ENCODE peak calls at places on chromosomes 11 and 22, in five cellular contexts. E is neural progenitor cell, G is heart left ventricle, R is stomach, H is tibial artery. D is an unnamed sample.

GRCh38 chr11:75733346-75734107 is 15.9 kb downstream of the MOGAT2 start:
- DNase-seq in R (peak), H (no peak), G (no peak), E (peak), D (no peak)

GRCh38 chr11:29310016-29310415 is 706.8 kb downstream of the KCNA4 start:
- DNase-seq in H (no peak), E (no peak), G (no peak), R (no peak), D (no peak)

GRCh38 chr11:84300112-84300511 is 1013.9 kb upstream of the CCDC90B start:
- DNase-seq in H (no peak), R (no peak), G (no peak), E (no peak), D (no peak)

GRCh38 chr11:130155106-130155505 is 4.5 kb upstream of the ST14 start:
- DNase-seq in H (no peak), E (no peak), G (no peak), R (no peak), D (no peak)

GRCh38 chr22:22422629-22423112 is 85.9 kb downstream of the ZNF280B start:
- DNase-seq in R (peak), E (peak), G (no peak), H (no peak), D (peak)

GRCh38 chr11:65078151-65078550 is 5.7 kb downstream of the CDCA5 start:
- DNase-seq in G (no peak), R (peak), H (no peak), E (peak), D (no peak)

GRCh38 chr11:135074397-135074998 is 662.5 kb upstream of the B3GAT1 start:
- DNase-seq in R (no peak), H (no peak), G (no peak), E (peak), D (no peak)

GRCh38 chr11:116615211-116615865 is 157.4 kb downstream of the BUD13 start:
- DNase-seq in E (no peak), H (no peak), G (no peak), R (no peak), D (no peak)

GRCh38 chr11:3087821-3088800 is 30.9 kb upstream of the CARS1 start:
- DNase-seq in R (no peak), H (no peak), G (no peak), E (no peak), D (no peak)

GRCh38 chr11:20005747-20006146 is 154.5 kb downstream of the DBX1 start:
- DNase-seq in E (no peak), R (no peak), G (no peak), H (no peak), D (no peak)

GRCh38 chr11:36023922-36024321 is 80.1 kb downstream of the LDLRAD3 start:
- DNase-seq in R (no peak), E (no peak), H (no peak), G (no peak), D (no peak)

GRCh38 chr22:35589071-35589735 is 27.9 kb downstream of the MB start:
- DNase-seq in R (no peak), H (no peak), E (no peak), G (peak), D (peak)

GRCh38 chr11:103947566-103947919 is 88.9 kb upstream of the DDI1 start:
- DNase-seq in E (no peak), H (no peak), G (no peak), R (no peak), D (no peak)

GRCh38 chr22:47967841-47968240 is 1205.4 kb downstream of the TBC1D22A start:
- DNase-seq in R (no peak), G (no peak), H (no peak), E (no peak), D (no peak)

GRCh38 chr11:46382644-46383403 is 1.4 kb downstream of the MDK start:
- DNase-seq in G (no peak), R (no peak), E (peak), H (no peak), D (peak)

GRCh38 chr22:35431483-35432205 is 31.7 kb downstream of the MCM5 start:
- DNase-seq in E (no peak), G (no peak), R (no peak), H (no peak), D (no peak)

GRCh38 chr22:16960220-16960883 is 47.7 kb downstream of the GAB4 start:
- DNase-seq in H (no peak), E (no peak), G (no peak), R (no peak), D (no peak)

GRCh38 chr22:32533265-32534068 is 58.9 kb downstream of the FBXO7 start:
- DNase-seq in R (no peak), H (no peak), E (no peak), G (no peak), D (no peak)

GRCh38 chr11:16402654-16403447 is 46.5 kb upstream of the SOX6 start:
- DNase-seq in E (peak), G (no peak), H (no peak), R (no peak), D (no peak)

GRCh38 chr11:69220581-69221051 is 64.9 kb downstream of the SMIM38 start:
- DNase-seq in E (no peak), H (no peak), G (no peak), R (peak), D (no peak)

GRCh38 chr22:27576815-27577564 is 224.6 kb downstream of the MN1 start:
- DNase-seq in R (no peak), G (no peak), H (no peak), E (no peak), D (no peak)

GRCh38 chr22:46935506-46936377 is 173.3 kb downstream of the TBC1D22A start:
- DNase-seq in G (no peak), R (no peak), E (no peak), H (no peak), D (no peak)

GRCh38 chr11:8032576-8033311 is 45.6 kb downstream of the EIF3F start:
- DNase-seq in E (no peak), R (no peak), G (no peak), H (no peak), D (no peak)

GRCh38 chr11:111183706-111184105 is 61.8 kb upstream of the POU2AF2 start:
- DNase-seq in R (no peak), E (no peak), H (no peak), G (no peak), D (no peak)

GRCh38 chr11:119789766-119790407 is 60.9 kb upstream of the NECTIN1 start:
- DNase-seq in E (no peak), G (no peak), H (peak), R (no peak), D (no peak)

GRCh38 chr22:36351921-36352774 is 35.6 kb downstream of the MYH9 start:
- DNase-seq in G (no peak), H (peak), R (peak), E (no peak), D (no peak)

GRCh38 chr22:46361861-46362220 is 26.3 kb downstream of the TRMU start:
- DNase-seq in E (no peak), H (no peak), G (no peak), R (no peak), D (no peak)

GRCh38 chr22:48968201-48968959 is 859.3 kb downstream of the BRD1 start:
- DNase-seq in E (peak), G (no peak), H (peak), R (peak), D (peak)
- TF ChIP-seq CTCF in E (peak), G (no peak), H (no peak), R (no peak), D (no peak)

GRCh38 chr11:72798361-72798760 is 4.5 kb upstream of the STARD10 start:
- DNase-seq in E (peak), G (no peak), H (no peak), R (no peak), D (no peak)

GRCh38 chr11:72793081-72793451 is 781 bp downstream of the STARD10 start:
- DNase-seq in R (no peak), H (no peak), G (peak), E (peak), D (no peak)

GRCh38 chr11:72789493-72790131 is 4.2 kb downstream of the STARD10 start:
- DNase-seq in G (peak), E (peak), R (peak), H (peak), D (no peak)

GRCh38 chr11:72792437-72793021 is 1.3 kb downstream of the STARD10 start:
- DNase-seq in G (peak), E (peak), R (no peak), H (no peak), D (no peak)

DNA sequence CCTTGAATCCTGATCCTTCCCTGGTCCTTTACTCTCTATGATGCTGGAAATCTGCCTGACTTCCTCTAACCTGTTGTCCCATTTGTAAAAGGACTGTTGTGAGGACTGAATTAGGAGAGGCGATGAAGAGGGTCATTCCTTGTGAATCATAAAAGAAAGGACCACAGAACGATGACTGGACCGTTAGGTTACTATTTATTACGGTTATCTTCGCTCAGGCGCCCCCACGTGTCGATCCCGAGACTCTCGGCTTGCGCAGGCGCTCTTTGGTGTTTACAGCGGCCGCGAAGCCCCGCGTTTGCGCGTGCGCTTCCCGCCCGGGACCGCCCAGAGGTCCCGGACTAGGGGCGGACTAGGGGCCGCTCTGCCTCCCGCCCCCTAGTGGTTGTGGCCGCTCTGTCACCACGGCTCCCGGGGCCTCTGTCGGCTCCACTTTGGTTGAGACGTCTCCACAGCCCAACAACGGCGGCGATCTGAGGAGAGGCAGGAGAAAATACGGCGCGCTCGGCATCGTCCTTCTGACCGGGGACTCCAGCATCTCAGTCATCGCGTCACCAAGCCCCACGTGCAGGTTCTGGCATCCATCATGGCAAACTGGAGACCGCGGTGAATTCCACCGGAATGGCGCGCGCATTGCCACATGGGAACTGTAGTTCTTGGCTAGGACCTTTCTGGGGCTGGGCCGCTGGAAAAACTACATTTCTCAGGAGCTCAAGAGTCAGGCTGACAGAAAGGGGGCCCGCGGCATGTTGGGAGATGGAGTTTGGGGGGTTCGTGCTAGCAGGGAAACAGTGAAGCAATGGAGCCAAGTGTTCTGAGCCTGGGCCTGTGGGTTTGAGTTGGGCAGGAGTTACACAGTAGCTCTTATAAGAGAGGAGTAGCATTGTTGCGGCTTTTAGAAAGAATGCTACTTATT is at the start of gene STARD10:
- DNase-seq in H (peak), R (peak), E (peak), G (peak), D (peak)
- TF ChIP-seq CTCF in H (peak), R (peak), E (peak), G (peak), D (peak)

GRCh38 chr11:665707-666281 is 28.7 kb downstream of the DRD4 start:
- DNase-seq in R (no peak), E (no peak), G (no peak), H (no peak), D (no peak)

GRCh38 chr11:660681-661444 is 23.8 kb downstream of the DRD4 start:
- DNase-seq in E (no peak), R (no peak), G (no peak), H (no peak), D (no peak)

GRCh38 chr11:665062-665706 is 28.1 kb downstream of the DRD4 start:
- DNase-seq in G (no peak), H (no peak), E (no peak), R (no peak), D (no peak)

GRCh38 chr11:660281-660680 is 23.2 kb downstream of the DRD4 start:
- DNase-seq in G (no peak), E (no peak), R (no peak), H (no peak), D (no peak)

DNA sequence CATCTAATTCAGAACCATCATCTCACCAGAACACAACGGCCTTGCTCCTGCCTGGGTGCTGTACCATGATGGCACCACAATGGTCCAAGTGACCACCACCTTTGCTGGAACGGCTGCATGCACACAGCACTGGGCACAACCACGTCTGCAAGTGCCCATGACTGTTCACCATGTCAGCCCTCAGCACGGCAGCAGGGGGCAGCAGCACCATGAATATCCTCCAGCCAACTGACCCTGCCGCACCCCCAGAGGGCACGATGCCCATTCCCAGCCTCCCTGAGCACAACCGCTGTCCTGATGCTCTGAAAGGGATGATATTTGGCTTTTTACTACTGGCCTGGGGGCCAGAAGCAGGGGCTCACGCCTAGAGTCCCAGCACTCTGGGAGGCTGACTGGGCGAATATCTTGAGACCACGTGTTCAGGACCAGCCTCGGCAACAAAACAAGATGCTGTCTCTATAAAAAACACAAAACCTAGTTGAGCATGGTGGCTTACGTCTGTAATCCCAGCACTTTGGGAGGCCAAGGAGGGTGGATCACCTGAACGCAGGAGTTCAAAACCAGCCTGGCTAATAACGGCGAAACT is 25.7 kb downstream of the DRD4 start:
- DNase-seq in G (peak), R (peak), E (peak), H (no peak), D (peak)
- TF ChIP-seq CTCF in G (peak), R (no peak), E (peak), H (peak), D (peak)

DNA sequence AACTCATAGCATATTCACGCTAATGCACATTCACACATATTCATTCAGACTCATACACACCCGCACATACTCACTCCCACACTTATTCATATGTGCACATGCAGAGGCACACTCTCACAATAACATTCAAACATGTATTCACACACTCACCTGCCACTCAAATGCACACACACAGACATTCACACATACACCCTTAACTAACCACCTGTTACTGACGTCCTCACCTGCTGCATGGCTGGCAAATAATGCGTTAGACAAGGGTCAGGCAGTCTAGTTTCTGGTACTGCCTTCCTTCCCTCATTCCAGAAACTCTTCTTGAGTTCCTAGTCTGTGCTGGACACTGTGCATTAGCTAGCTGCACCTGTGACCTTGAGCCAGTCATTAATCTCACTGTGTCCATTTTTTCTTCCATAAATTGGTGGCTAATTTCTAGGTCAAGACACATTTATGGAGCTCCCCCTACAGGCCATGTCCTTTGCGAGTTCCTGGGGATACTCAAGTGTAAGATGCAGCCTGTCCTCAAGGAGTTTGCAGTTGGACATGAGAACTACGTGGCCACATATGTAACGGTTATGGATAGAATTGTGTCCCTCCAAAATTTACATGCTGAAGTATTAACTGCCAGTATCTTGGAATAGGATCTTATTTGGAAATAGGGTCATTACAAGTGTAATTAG is 34.5 kb upstream of the SEZ6L start:
- DNase-seq in H (no peak), R (no peak), E (no peak), G (no peak), D (no peak)
- TF ChIP-seq CTCF in H (no peak), R (no peak), E (peak), G (no peak), D (no peak)

DNA sequence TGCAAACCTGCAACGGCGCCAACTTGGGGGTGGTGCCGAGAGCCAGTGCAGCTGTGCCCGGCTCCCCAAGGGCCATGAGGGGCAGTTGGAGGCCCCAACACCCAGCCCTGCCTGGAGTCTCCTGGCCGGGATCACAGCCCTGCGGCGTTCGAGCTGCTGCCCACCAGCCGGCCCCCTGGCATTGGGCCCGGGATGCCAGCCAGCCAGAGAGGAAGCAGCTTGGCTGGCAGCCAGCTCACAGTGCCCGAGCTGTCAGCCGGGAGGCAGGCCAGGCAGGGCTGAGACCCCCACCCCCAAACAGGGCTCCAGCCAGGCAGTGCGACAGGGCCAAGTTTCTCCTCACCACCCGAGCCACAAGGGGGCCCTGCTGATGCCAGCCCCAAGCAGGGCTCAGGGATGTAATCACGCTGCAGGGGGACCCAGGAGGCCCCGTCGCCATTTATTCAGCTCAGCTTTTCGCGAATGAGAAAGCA is 26.0 kb upstream of the TCF20 start:
- DNase-seq in R (peak), G (peak), H (no peak), E (no peak), D (no peak)
- TF ChIP-seq CTCF in R (no peak), G (no peak), H (no peak), E (peak), D (no peak)

GRCh38 chr22:43782448-43782847 is 29.7 kb downstream of the EFCAB6 start:
- DNase-seq in R (no peak), H (no peak), E (no peak), G (no peak), D (no peak)

GRCh38 chr22:43789452-43789851 is 22.7 kb downstream of the EFCAB6 start:
- DNase-seq in G (no peak), H (no peak), E (no peak), R (no peak), D (no peak)

GRCh38 chr22:43783777-43784176 is 28.3 kb downstream of the EFCAB6 start:
- DNase-seq in H (no peak), E (no peak), R (no peak), G (no peak), D (no peak)
- TF ChIP-seq CTCF in H (no peak), E (peak), R (no peak), G (no peak), D (no peak)

GRCh38 chr22:19037282-19038163 is 84.7 kb downstream of the DGCR2 start:
- DNase-seq in E (no peak), G (peak), H (peak), R (no peak), D (peak)

GRCh38 chr22:19035474-19036228 is 86.6 kb downstream of the DGCR2 start:
- DNase-seq in E (peak), R (peak), H (no peak), G (no peak), D (peak)

GRCh38 chr22:19036229-19036522 is 86.0 kb downstream of the DGCR2 start:
- DNase-seq in E (no peak), H (no peak), G (no peak), R (no peak), D (no peak)

GRCh38 chr22:19038164-19038546 is 84.1 kb downstream of the DGCR2 start:
- DNase-seq in E (no peak), H (peak), R (no peak), G (peak), D (peak)

GRCh38 chr22:19036523-19037273 is 85.5 kb downstream of the DGCR2 start:
- DNase-seq in R (no peak), E (no peak), H (no peak), G (peak), D (peak)
- TF ChIP-seq CTCF in R (no peak), E (no peak), H (no peak), G (no peak), D (no peak)